ENCODE peak calls at places on chromosomes 11 and 22, in five cellular contexts. Z is mesothelial cell of epicardium; Q is cardiac fibroblast; V is stimulated activated CD8-positive, alpha-beta memory T cell treated with anti-CD3 and anti-CD28 coated beads, Interleukin-12 subunit alpha, Interleukin-12 subunit beta, amount 100 ng/mL, for 4 hours; Y is AG04450. I is an unnamed sample.

GRCh38 chr22:37273126-37273845 is 9.0 kb upstream of the CYTH4 start:
- DNase-seq in Z (no peak), Q (peak; percentile 61), V (no peak), Y (peak; percentile 30), I (no peak)

GRCh38 chr11:24588075-24588474 is 91.2 kb downstream of the LUZP2 start:
- DNase-seq in Z (no peak), Q (peak; percentile 10), V (no peak), Y (no peak), I (no peak)

GRCh38 chr11:2831826-2832717 is 53.5 kb downstream of the CDKN1C start:
- DNase-seq in Z (no peak), Q (no peak), V (no peak), Y (no peak), I (no peak)

GRCh38 chr11:18769802-18770456 is 21.7 kb downstream of the PTPN5 start:
- DNase-seq in Z (no peak), Q (no peak), V (no peak), Y (no peak), I (no peak)

GRCh38 chr11:95371147-95371546 is 140.1 kb upstream of the SESN3 start:
- DNase-seq in Z (no peak), Q (no peak), V (no peak), Y (no peak), I (no peak)

GRCh38 chr22:20430641-20431519 is 6.7 kb downstream of the SCARF2 start:
- DNase-seq in Z (no peak), Q (no peak), V (peak; percentile 22), Y (no peak), I (peak; percentile 45)

GRCh38 chr11:95697614-95698408 is 91.8 kb downstream of the FAM76B start:
- DNase-seq in Z (no peak), Q (peak; percentile 39), V (no peak), Y (no peak), I (no peak)

GRCh38 chr11:96095884-96096301 is 172.0 kb upstream of the MTMR2 start:
- DNase-seq in Z (no peak), Q (no peak), V (no peak), Y (no peak), I (no peak)

GRCh38 chr11:63564785-63565350 is 1.7 kb upstream of the PLAAT2 start:
- DNase-seq in Z (no peak), Q (no peak), V (no peak), Y (no peak), I (no peak)

GRCh38 chr11:112366777-112367176 is 106.1 kb upstream of the PLET1 start:
- DNase-seq in Z (no peak), Q (no peak), V (no peak), Y (peak; percentile 45), I (no peak)

GRCh38 chr11:94638278-94638901 is 71.2 kb downstream of the PIWIL4 start:
- DNase-seq in Z (no peak), Q (no peak), V (no peak), Y (no peak), I (no peak)

GRCh38 chr11:59416613-59417012 is 9.6 kb downstream of the OR5A2 start:
- DNase-seq in Z (no peak), Q (no peak), V (no peak), Y (no peak), I (no peak)

GRCh38 chr11:70415176-70415575 is 16.8 kb downstream of the CTTN start:
- DNase-seq in Z (no peak), Q (peak; percentile 56), V (no peak), Y (no peak), I (no peak)

GRCh38 chr11:19947521-19948114 is 212.7 kb downstream of the DBX1 start:
- DNase-seq in Z (no peak), Q (no peak), V (no peak), Y (no peak), I (no peak)

GRCh38 chr11:94629741-94630140 is 62.6 kb downstream of the PIWIL4 start:
- DNase-seq in Z (no peak), Q (no peak), V (no peak), Y (no peak), I (no peak)